ENCODE peak calls at places on chromosomes 4 and X, in seven cellular contexts. K is astrocyte of the spinal cord; I is WTC11; O is CD4-positive, alpha-beta memory T cell; G is AG09319; E is MV-4-11; V is HEK293T. F is an unnamed sample.

GRCh38 chrX:151880895-151881294 is 31.8 kb upstream of the MAGEA4 start:
- DNase-seq in K (no peak), I (no peak), O (no peak), G (no peak), E (no peak), V (no peak), F (no peak)

GRCh38 chr4:89609756-89610155 is 227.2 kb downstream of the SNCA start:
- DNase-seq in K (no peak), I (no peak), O (no peak), G (no peak), E (no peak), V (no peak), F (no peak)

GRCh38 chrX:20019672-20020365 is 29.0 kb upstream of the BCLAF3 start:
- DNase-seq in K (no peak), I (no peak), O (no peak), G (no peak), E (no peak), V (no peak), F (no peak)

GRCh38 chr4:83558059-83558648 is 22.2 kb downstream of the GPAT3 start:
- DNase-seq in K (no peak), I (no peak), O (no peak), G (no peak), E (no peak), V (no peak), F (no peak)

GRCh38 chr4:122746485-122746965 is 14.0 kb downstream of the BBS12 start:
- DNase-seq in K (no peak), I (no peak), O (no peak), G (no peak), E (peak; percentile 64), V (no peak), F (no peak)

GRCh38 chr4:139814285-139815015 is 148.8 kb downstream of the MGST2 start:
- DNase-seq in K (no peak), I (no peak), O (no peak), G (no peak), E (no peak), V (no peak), F (no peak)

GRCh38 chr4:15343581-15343980 is 84.3 kb upstream of the C1QTNF7 start:
- DNase-seq in K (no peak), I (no peak), O (no peak), G (no peak), E (no peak), V (no peak), F (no peak)

GRCh38 chr4:92305878-92306520 is 2.2 kb downstream of the GRID2 start:
- DNase-seq in K (no peak), I (peak; percentile 42), O (no peak), G (no peak), E (no peak), V (peak; percentile 17), F (peak; percentile 16)

GRCh38 chr4:152892985-152893384 is 43.1 kb upstream of the FHDC1 start:
- DNase-seq in K (no peak), I (no peak), O (no peak), G (no peak), E (no peak), V (no peak), F (no peak)

GRCh38 chrX:34874763-34875162 is 67.8 kb upstream of the FAM47B start:
- DNase-seq in K (no peak), I (no peak), O (no peak), G (no peak), E (no peak), V (no peak), F (no peak)

GRCh38 chrX:21747523-21747922 is 10.4 kb downstream of the SMPX start:
- DNase-seq in K (no peak), I (no peak), O (no peak), G (no peak), E (no peak), V (no peak), F (no peak)

GRCh38 chr4:153595894-153596601 is 88.0 kb upstream of the TLR2 start:
- DNase-seq in K (no peak), I (no peak), O (no peak), G (no peak), E (no peak), V (no peak), F (no peak)

GRCh38 chrX:123833387-123833786 is 26.5 kb upstream of the XIAP start:
- DNase-seq in K (peak; percentile 40), I (peak; percentile 52), O (peak; percentile 61), G (no peak), E (peak; percentile 45), V (peak; percentile 84), F (peak; percentile 32)

GRCh38 chr4:146437778-146438177 is 84.0 kb downstream of the SLC10A7 start:
- DNase-seq in K (no peak), I (no peak), O (no peak), G (no peak), E (no peak), V (no peak), F (no peak)

GRCh38 chr4:21469438-21470032 is 479.0 kb downstream of the KCNIP4 start:
- DNase-seq in K (peak; percentile 12), I (no peak), O (no peak), G (no peak), E (peak; percentile 2), V (peak; percentile 6), F (no peak)

GRCh38 chr4:77564231-77564630 is 41.4 kb upstream of the CXCL13 start:
- DNase-seq in K (no peak), I (no peak), O (no peak), G (no peak), E (no peak), V (no peak), F (no peak)

GRCh38 chr4:128573781-128574508 is 235.6 kb upstream of the JADE1 start:
- DNase-seq in K (peak; percentile 87), I (no peak), O (no peak), G (no peak), E (no peak), V (no peak), F (no peak)

GRCh38 chr4:158578476-158578875 is 56.8 kb downstream of the RXFP1 start:
- DNase-seq in K (peak; percentile 26), I (no peak), O (no peak), G (peak; percentile 20), E (peak; percentile 38), V (no peak), F (peak; percentile 28)

GRCh38 chr4:99856166-99856565 is 38.1 kb downstream of the LAMTOR3 start:
- DNase-seq in K (no peak), I (no peak), O (no peak), G (no peak), E (peak; percentile 85), V (no peak), F (no peak)

GRCh38 chr4:119623025-119623424 is 5.6 kb downstream of the PDE5A start:
- DNase-seq in K (peak; percentile 54), I (no peak), O (no peak), G (no peak), E (no peak), V (no peak), F (no peak)

GRCh38 chr4:132114885-132115284 is 1034.2 kb upstream of the PCDH10 start:
- DNase-seq in K (peak; percentile 16), I (no peak), O (no peak), G (no peak), E (no peak), V (no peak), F (no peak)

GRCh38 chrX:21723097-21723496 is 34.8 kb downstream of the SMPX start:
- DNase-seq in K (no peak), I (no peak), O (no peak), G (no peak), E (peak; percentile 2), V (no peak), F (no peak)

GRCh38 chr4:41692717-41693345 is 55.7 kb downstream of the PHOX2B start:
- DNase-seq in K (peak; percentile 57), I (peak; percentile 62), O (peak; percentile 13), G (peak; percentile 2), E (peak; percentile 24), V (peak; percentile 71), F (peak; percentile 49)

GRCh38 chrX:1464282-1465131 is 11.8 kb upstream of the ASMTL start:
- DNase-seq in K (no peak), I (no peak), O (peak; percentile 43), G (no peak), E (no peak), V (no peak), F (no peak)

GRCh38 chr4:24853142-24853541 is 57.8 kb downstream of the SOD3 start:
- DNase-seq in K (peak; percentile 64), I (no peak), O (no peak), G (no peak), E (peak; percentile 15), V (no peak), F (no peak)

GRCh38 chr4:168769416-168769815 is 240.6 kb downstream of the CBR4 start:
- DNase-seq in K (peak; percentile 94), I (no peak), O (no peak), G (no peak), E (no peak), V (no peak), F (no peak)

GRCh38 chr4:123672987-123673386 is 276.4 kb downstream of the SPRY1 start:
- DNase-seq in K (no peak), I (no peak), O (no peak), G (no peak), E (peak; percentile 50), V (no peak), F (no peak)

GRCh38 chr4:137519406-137519805 is 12.9 kb downstream of the PCDH18 start:
- DNase-seq in K (peak; percentile 81), I (no peak), O (no peak), G (no peak), E (no peak), V (no peak), F (no peak)

GRCh38 chrX:107738768-107739167 is 36.8 kb downstream of the TSC22D3 start:
- DNase-seq in K (no peak), I (no peak), O (no peak), G (no peak), E (no peak), V (no peak), F (no peak)

F was measured in NCI-H526 treated with DMSO at 0.1 percent for 48 hours.